ENCODE peak calls at places on chromosome 5, in five cellular contexts. E is testis, T is sigmoid colon, R is lung, V is Panc1. L is an unnamed sample.

GRCh38 chr5:108481355-108481931 is 99.5 kb upstream of the FBXL17 start:
- DNase-seq in E (no peak), T (no peak), R (no peak), V (peak), L (no peak)

GRCh38 chr5:89083791-89084190 is 200.8 kb upstream of the MEF2C start:
- DNase-seq in E (no peak), T (no peak), R (no peak), V (no peak), L (no peak)

GRCh38 chr5:110063640-110064592 is 374.2 kb downstream of the MAN2A1 start:
- DNase-seq in E (no peak), T (no peak), R (no peak), V (no peak), L (no peak)

GRCh38 chr5:59286510-59286909 is 607.0 kb downstream of the PDE4D start:
- DNase-seq in E (no peak), T (no peak), R (no peak), V (no peak), L (no peak)

GRCh38 chr5:163626904-163627434 is 121.5 kb downstream of the MAT2B start:
- DNase-seq in E (no peak), T (no peak), R (no peak), V (no peak), L (no peak)

GRCh38 chr5:145937432-145938250 is 1.3 kb downstream of the SH3RF2 start:
- DNase-seq in E (peak), T (no peak), R (no peak), V (no peak), L (no peak)

GRCh38 chr5:149605354-149605997 is 24.2 kb downstream of the ARHGEF37 start:
- DNase-seq in E (no peak), T (no peak), R (no peak), V (no peak), L (no peak)

GRCh38 chr5:141636413-141637265 is at the start of the genes HDAC3 and RELL2:
- DNase-seq in E (peak), T (peak), R (peak), V (no peak), L (peak)

GRCh38 chr5:127802477-127802865 is 99.3 kb downstream of the CCDC192 start:
- DNase-seq in E (no peak), T (no peak), R (no peak), V (no peak), L (no peak)
- H3K27ac ChIP-seq in E (no peak), T (no peak), R (no peak), V (no peak), L (no peak)

GRCh38 chr5:139925163-139925562 is 117.9 kb downstream of the NRG2 start:
- DNase-seq in E (no peak), T (no peak), R (no peak), V (no peak), L (no peak)
- TF ChIP-seq CTCF in E (no peak), T (no peak), R (no peak), V (no peak), L (no peak)

DNA sequence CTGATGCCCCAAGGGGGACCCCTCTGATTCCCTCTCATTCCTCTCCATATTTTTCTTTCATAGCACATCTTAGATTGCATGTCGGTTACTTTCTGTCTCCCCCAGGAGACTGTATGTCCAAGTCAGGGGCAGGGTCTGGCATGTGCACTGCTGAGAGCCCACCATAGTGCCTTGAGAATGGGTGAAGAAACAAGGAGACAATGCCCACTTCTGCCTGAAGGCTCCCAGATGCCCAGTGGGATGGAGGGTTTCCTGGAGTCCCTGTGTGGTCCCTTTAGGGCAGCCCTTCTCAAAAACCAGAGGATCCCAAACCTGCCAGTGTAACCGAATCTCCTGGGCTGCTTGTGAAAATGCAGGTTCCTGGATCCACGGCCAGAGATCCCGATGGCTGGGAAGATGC is 126.5 kb upstream of the LARP1 start:
- DNase-seq in E (no peak), T (no peak), R (no peak), V (no peak), L (peak)
- H3K27ac ChIP-seq in E (no peak), T (no peak), R (no peak), V (no peak), L (no peak)

DNA sequence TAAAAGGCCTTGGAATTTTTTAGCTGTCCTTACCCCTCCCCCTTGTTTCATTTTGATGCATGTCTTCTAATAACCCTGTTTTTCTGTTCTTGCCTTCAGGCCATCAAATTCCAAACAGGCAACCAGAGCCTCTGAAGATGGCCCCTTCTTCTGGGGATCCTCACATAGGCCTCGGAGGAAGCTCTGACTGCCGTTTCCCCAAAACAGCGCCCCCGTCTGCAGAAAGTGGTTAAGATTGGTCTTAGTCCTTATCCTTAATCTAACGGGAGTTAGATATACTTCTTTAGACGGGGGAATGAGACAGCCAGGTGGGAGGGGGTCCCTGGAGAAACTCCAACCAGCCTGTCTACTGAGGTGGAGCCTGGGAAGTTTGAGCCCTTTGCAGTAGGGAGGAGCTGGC is 226.3 kb upstream of the ZNF608 start:
- DNase-seq in E (no peak), T (no peak), R (no peak), V (no peak), L (no peak)
- TF ChIP-seq CTCF in E (no peak), T (no peak), R (no peak), V (peak), L (no peak)

GRCh38 chr5:179369530-179369884 is 24.2 kb upstream of the ADAMTS2 start:
- DNase-seq in E (no peak), T (no peak), R (no peak), V (no peak), L (no peak)
- H3K27ac ChIP-seq in E (no peak), T (no peak), R (no peak), V (no peak), L (no peak)

GRCh38 chr5:77498952-77499351 is 6.8 kb upstream of the WDR41 start:
- DNase-seq in E (no peak), T (no peak), R (no peak), V (no peak), L (no peak)
- TF ChIP-seq CTCF in E (no peak), T (no peak), R (no peak), V (no peak), L (no peak)

DNA sequence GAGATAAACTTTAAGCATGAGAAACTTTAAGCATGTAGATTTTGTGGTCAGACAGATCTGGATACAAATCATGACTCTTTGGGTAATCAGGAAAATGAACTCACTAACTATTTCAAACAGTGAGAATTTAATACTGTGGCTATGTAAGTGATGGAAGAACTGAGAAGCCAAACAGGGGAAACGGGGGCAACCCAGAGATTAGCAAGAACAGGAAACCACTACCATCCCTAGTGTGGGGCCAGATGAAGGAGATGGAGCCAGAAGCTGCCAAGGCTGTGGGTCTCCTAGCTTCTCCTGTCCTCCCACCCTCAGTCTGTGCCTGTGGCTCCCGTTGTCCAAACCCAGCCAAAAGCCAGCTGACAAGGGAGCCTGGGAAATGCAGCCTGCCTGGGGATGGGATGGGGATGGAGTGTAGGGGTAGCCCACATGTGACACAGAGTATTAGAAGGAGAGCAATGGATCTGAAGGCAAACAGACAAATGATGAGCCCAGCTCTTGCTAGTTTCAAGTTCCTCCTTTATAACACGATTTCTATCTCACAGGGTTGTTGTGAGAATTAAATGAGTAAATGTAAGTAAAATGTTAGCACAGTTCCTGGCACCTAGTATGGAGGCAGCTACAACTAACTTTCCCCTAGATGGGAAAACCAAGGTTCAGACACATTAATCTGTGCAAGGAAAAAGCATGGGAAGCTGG is 27.7 kb upstream of the CDC23 start:
- DNase-seq in E (no peak), T (no peak), R (no peak), V (no peak), L (no peak)
- H3K27ac ChIP-seq in E (no peak), T (no peak), R (no peak), V (no peak), L (no peak)

GRCh38 chr5:3593771-3594513 is 1.7 kb upstream of the IRX1 start:
- DNase-seq in E (no peak), T (no peak), R (no peak), V (no peak), L (no peak)

GRCh38 chr5:3592298-3592697 is 3.3 kb upstream of the IRX1 start:
- DNase-seq in E (no peak), T (no peak), R (no peak), V (no peak), L (no peak)

GRCh38 chr5:3594514-3595101 is 1.0 kb upstream of the IRX1 start:
- DNase-seq in E (no peak), T (no peak), R (peak), V (no peak), L (no peak)

GRCh38 chr5:3590253-3590966 is 5.2 kb upstream of the IRX1 start:
- DNase-seq in E (no peak), T (no peak), R (no peak), V (no peak), L (no peak)

DNA sequence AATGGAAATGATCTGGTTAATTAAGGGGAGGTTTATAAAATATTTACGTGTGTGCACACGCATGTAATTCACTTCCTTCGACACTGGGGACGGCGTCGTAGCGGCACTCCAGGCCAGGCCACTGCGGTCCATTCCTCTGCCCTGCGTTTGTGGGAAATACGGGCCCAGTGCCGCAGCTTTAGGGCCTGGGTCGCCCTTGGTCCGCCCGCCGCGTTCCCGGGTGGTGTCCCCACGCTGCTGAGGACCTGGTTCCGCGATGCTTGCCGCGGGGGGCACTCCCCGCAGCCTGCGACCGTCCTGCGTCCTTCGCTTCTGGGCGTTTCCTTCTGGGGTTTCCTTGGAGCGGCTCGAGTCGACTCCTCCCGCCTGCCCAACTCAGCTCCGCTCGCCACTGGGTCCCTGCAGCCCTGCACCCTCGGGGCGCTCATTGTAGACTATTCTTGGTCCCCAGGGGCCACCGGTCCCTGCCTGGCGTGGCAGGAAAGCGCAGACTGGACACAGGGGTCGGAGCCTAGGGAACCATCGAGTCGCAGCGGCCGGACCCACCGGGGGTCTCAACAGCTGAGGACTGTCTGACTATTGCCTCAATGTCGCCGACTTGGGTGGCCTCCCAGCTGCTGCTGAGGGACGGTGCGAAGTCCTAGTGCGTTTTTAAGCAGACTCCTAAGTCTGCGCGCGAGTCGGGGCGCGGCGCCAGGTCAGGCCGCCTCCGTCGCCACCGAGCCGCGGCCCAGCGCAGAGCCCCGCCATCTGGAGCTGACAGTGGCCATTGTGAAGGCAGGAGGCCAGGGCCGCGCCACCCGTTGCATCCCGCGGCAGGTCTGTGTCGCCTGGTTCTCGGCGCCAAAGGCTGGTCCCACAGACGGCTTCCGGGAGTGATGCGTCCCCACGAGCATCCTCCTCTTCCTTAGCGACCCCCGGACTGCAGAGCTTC is 4.4 kb upstream of the IRX1 start:
- DNase-seq in E (no peak), T (no peak), R (no peak), V (no peak), L (no peak)
- TF ChIP-seq CTCF in E (no peak), T (no peak), R (no peak), V (no peak), L (no peak)

GRCh38 chr5:132479073-132479811 is 11.3 kb downstream of the IRF1 start:
- DNase-seq in E (no peak), T (peak), R (no peak), V (no peak), L (no peak)
- H3K27ac ChIP-seq in E (no peak), T (no peak), R (peak), V (no peak), L (no peak)

GRCh38 chr5:147690595-147690994 is 91.9 kb downstream of the JAKMIP2 start:
- DNase-seq in E (no peak), T (no peak), R (no peak), V (no peak), L (no peak)
- TF ChIP-seq CTCF in E (no peak), T (no peak), R (no peak), V (peak), L (no peak)